ENCODE peak calls at places on chromosomes 11 and 22, in nine cellular contexts. R is cardiac muscle cell, F is keratinocyte, Y is uterus, J is H1, Q is mesendoderm, G is heart left ventricle, T is mammary epithelial cell, S is K562. U is an unnamed sample.

GRCh38 chr11:15150507-15150906 is 35.8 kb downstream of the INSC start:
- DNase-seq in R (no peak), G (no peak), F (no peak), S (no peak), J (no peak), T (no peak), Q (no peak), Y (no peak), U (no peak)

GRCh38 chr11:15157738-15158137 is 43.0 kb downstream of the INSC start:
- DNase-seq in T (no peak), J (no peak), F (no peak), Q (no peak), R (no peak), G (no peak), Y (no peak), S (no peak), U (no peak)

GRCh38 chr11:107665016-107665415 is 46.8 kb downstream of the SLN start:
- DNase-seq in Q (no peak), J (no peak), R (no peak), T (peak; percentile 9), S (no peak), F (no peak), G (no peak), Y (no peak), U (no peak)

GRCh38 chr22:47777426-47777825 is 1015.0 kb downstream of the TBC1D22A start:
- DNase-seq in G (no peak), J (no peak), R (no peak), S (no peak), F (no peak), T (no peak), Y (no peak), Q (no peak), U (no peak)

GRCh38 chr11:2701230-2701629 is 1.4 kb upstream of the KCNQ1OT1 start:
- DNase-seq in J (no peak), G (no peak), S (no peak), R (no peak), Q (no peak), F (no peak), T (no peak), Y (peak; percentile 15), U (peak; percentile 47)

GRCh38 chr11:38330578-38330977 is 1732.5 kb upstream of the RAG2 start:
- DNase-seq in J (no peak), Q (no peak), Y (no peak), S (no peak), F (no peak), G (no peak), T (no peak), R (no peak), U (no peak)

GRCh38 chr11:77672276-77672675 is 34.7 kb upstream of the CLNS1A start:
- DNase-seq in J (no peak), G (peak; percentile 24), Y (peak; percentile 76), Q (no peak), F (no peak), S (no peak), R (no peak), T (peak; percentile 38), U (no peak)

GRCh38 chr11:10302744-10303557 is 1.9 kb upstream of the ADM start:
- DNase-seq in S (peak; percentile 32), F (no peak), J (no peak), Y (peak; percentile 88), G (peak; percentile 90), R (peak; percentile 64), Q (peak; percentile 72), T (peak; percentile 67), U (peak; percentile 76)

GRCh38 chr11:96154802-96155520 is 188.0 kb downstream of the MAML2 start:
- DNase-seq in Q (peak; percentile 32), G (no peak), Y (no peak), F (no peak), R (no peak), T (peak; percentile 24), J (no peak), S (no peak), U (no peak)

GRCh38 chr11:110430267-110431211 is 791 bp downstream of the FDX1 start:
- DNase-seq in T (peak; percentile 74), R (peak; percentile 33), S (no peak), Q (peak; percentile 54), F (no peak), G (peak; percentile 7), J (no peak), Y (no peak), U (no peak)

GRCh38 chr11:40924915-40925314 is 534.5 kb downstream of the LRRC4C start:
- DNase-seq in J (no peak), F (no peak), G (no peak), Y (no peak), T (peak; percentile 4), R (no peak), Q (peak; percentile 18), S (no peak), U (peak; percentile 12)

GRCh38 chr22:30535182-30535581 is 11.4 kb downstream of the SEC14L6 start:
- DNase-seq in F (no peak), Q (no peak), Y (no peak), R (no peak), T (no peak), J (no peak), S (no peak), G (no peak), U (no peak)

GRCh38 chr11:4496555-4497248 is 14.3 kb downstream of the OR52K1 start:
- DNase-seq in S (no peak), J (no peak), G (no peak), Y (no peak), T (no peak), Q (no peak), F (no peak), R (peak; percentile 3), U (no peak)

GRCh38 chr11:72012091-72012630 is 13.5 kb downstream of the IL18BP start:
- DNase-seq in Q (no peak), F (no peak), T (no peak), J (no peak), G (no peak), S (no peak), Y (no peak), R (no peak), U (peak; percentile 26)

GRCh38 chr11:59773082-59773438 is 17.9 kb downstream of the STX3 start:
- DNase-seq in J (no peak), T (no peak), F (no peak), Y (no peak), S (no peak), Q (no peak), R (no peak), G (no peak), U (no peak)

GRCh38 chr22:17106785-17107546 is 14.2 kb downstream of the TMEM121B start:
- DNase-seq in T (no peak), J (no peak), Y (no peak), G (no peak), S (no peak), F (no peak), R (no peak), Q (no peak), U (peak; percentile 29)

GRCh38 chr11:114377612-114378267 is 22.6 kb downstream of the C11orf71 start:
- DNase-seq in F (no peak), R (no peak), S (no peak), Q (peak; percentile 61), G (no peak), Y (no peak), T (peak; percentile 47), J (no peak), U (no peak)

GRCh38 chr22:44623771-44624510 is 78.1 kb upstream of the PRR5 start:
- DNase-seq in G (no peak), F (no peak), Y (no peak), J (no peak), R (peak; percentile 65), T (no peak), Q (peak; percentile 44), S (peak; percentile 25), U (peak; percentile 88)

GRCh38 chr11:133844217-133844616 is 1.1 kb downstream of the SPATA19 start:
- DNase-seq in G (no peak), F (no peak), Q (no peak), T (no peak), J (no peak), R (no peak), Y (no peak), S (no peak), U (peak; percentile 4)
- H3K4me3 ChIP-seq in G (no peak overlapping the region), F (no peak overlapping the region), Q (no peak overlapping the region), T (no peak overlapping the region), J (no peak overlapping the region), R (no peak overlapping the region), Y (no peak overlapping the region), S (no peak overlapping the region), U (no peak overlapping the region)

GRCh38 chr11:46489668-46490560 is 98.3 kb upstream of the CHRM4 start:
- DNase-seq in Q (peak; percentile 79), T (peak; percentile 32), S (peak; percentile 49), J (peak; percentile 9), R (peak; percentile 65), F (no peak), Y (no peak), G (no peak), U (peak; percentile 58)
- H3K36me3 ChIP-seq in Q (no peaks in the 10 kb centered on the region), T (no peaks in the 10 kb centered on the region), S (peaks cover 35% of the 10 kb centered on the region), J (no peaks in the 10 kb centered on the region), R (no peaks in the 10 kb centered on the region), F (peaks cover 2% of the 10 kb centered on the region), Y (no peaks in the 10 kb centered on the region), G (peaks cover 13% of the 10 kb centered on the region), U (peaks cover 2% of the 10 kb centered on the region)

GRCh38 chr22:20430101-20430640 is 7.5 kb downstream of the SCARF2 start:
- DNase-seq in Y (no peak), F (no peak), R (no peak), T (no peak), J (no peak), S (peak; percentile 67), G (no peak), Q (peak; percentile 43), U (peak; percentile 80)
- H3K4me3 ChIP-seq in Y (no peak overlapping the region), F (peak overlapping the region; percentile 67), R (no peak overlapping the region), T (no peak overlapping the region), J (peak overlapping the region; percentile 34), S (no peak overlapping the region), G (no peak overlapping the region), Q (no peak overlapping the region), U (no peak overlapping the region)

DNA sequence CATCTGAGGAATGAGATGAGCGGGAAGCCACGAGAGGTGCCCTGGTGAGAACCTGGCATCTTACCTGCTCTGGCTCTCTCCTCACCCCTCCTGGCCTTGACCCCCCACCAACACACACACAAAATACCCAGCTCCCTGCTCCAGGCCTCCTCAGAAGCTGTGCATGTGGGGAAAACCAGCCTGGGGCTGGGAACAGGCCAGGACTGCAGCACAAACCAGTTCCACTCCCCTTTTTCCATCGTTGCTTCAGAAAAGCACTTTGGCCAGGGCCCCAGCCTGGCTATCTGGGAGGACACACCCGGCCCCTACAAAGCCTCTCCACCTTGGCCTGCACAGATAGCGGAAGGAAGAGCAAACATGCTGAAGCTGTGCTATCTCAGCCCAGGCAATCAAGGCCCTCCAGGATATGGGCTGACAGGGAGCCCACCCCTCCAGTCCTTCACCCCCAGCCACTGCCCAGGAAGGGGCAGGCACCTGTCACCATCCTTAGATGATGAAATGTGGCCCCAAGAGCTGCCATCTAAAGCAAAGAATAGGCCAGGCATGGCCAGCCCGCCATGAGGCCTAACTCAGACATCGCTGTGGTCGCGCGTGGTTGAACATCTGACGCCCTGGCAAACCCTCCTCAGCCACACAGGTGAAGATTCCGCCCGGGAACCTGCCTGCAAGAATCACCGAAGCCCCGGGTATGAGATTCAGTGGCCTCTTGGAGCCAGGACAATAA is 35.4 kb downstream of the PISD start:
- DNase-seq in F (no peak), T (no peak), R (no peak), J (no peak), Y (no peak), S (peak; percentile 92), Q (no peak), G (no peak), U (no peak)
- H3K36me3 ChIP-seq in F (peaks cover 45% of the 10 kb centered on the region), T (peaks cover 7% of the 10 kb centered on the region), R (no peaks in the 10 kb centered on the region), J (no peaks in the 10 kb centered on the region), Y (no peaks in the 10 kb centered on the region), S (peaks cover 66% of the 10 kb centered on the region), Q (peaks cover 2% of the 10 kb centered on the region), G (peaks cover under 1% of the 10 kb centered on the region), U (peaks cover 3% of the 10 kb centered on the region)